ENCODE peak calls at places on chromosomes 16 and 17, in ten cellular contexts. F is fibroblast of the aortic adventitia; Z is activated CD4-positive, alpha-beta T cell treated with anti-CD3 and anti-CD28 coated beads for 24 hours; O is neural crest cell; Q is cardiac septum; M is psoas muscle; I is stimulated activated CD8-positive, alpha-beta memory T cell treated with anti-CD3 and anti-CD28 coated beads, Interleukin-4, amount 100 ng/mL, for 24 hours; V is OCI-LY7; D is GM06990; W is HEK293T. N is an unnamed sample.

GRCh38 chr16:30985401-30986128 is 558 bp downstream of the HSD3B7 start:
- DNase-seq in F (peak; percentile 16), Z (no peak), O (no peak), Q (no peak), M (peak; percentile 72), I (no peak), V (no peak), D (no peak), W (no peak), N (no peak)

GRCh38 chr17:77886387-77886728 is 72.1 kb upstream of the TNRC6C start:
- DNase-seq in F (no peak), Z (no peak), O (no peak), Q (peak; percentile 92), M (peak; percentile 44), I (no peak), V (peak; percentile 48), D (no peak), W (no peak), N (no peak)

GRCh38 chr17:29193146-29193545 is 12.9 kb upstream of the MYO18A start:
- DNase-seq in F (no peak), Z (no peak), O (no peak), Q (no peak), M (no peak), I (no peak), V (no peak), D (no peak), W (no peak), N (no peak)

GRCh38 chr17:17379197-17379991 is 76.2 kb downstream of the NT5M start:
- DNase-seq in F (peak; percentile 73), Z (no peak), O (no peak), Q (no peak), M (no peak), I (no peak), V (no peak), D (no peak), W (no peak), N (no peak)

GRCh38 chr16:57556941-57557541 is 14.6 kb downstream of the ADGRG5 start:
- DNase-seq in F (no peak), Z (no peak), O (no peak), Q (peak; percentile 55), M (no peak), I (no peak), V (no peak), D (no peak), W (no peak), N (no peak)

GRCh38 chr16:57664662-57665025 is 3.5 kb upstream of the ADGRG3 start:
- DNase-seq in F (no peak), Z (no peak), O (no peak), Q (no peak), M (no peak), I (no peak), V (no peak), D (no peak), W (no peak), N (no peak)

GRCh38 chr16:56848056-56848936 is 16.7 kb upstream of the SLC12A3 start:
- DNase-seq in F (peak; percentile 80), Z (no peak), O (no peak), Q (peak; percentile 65), M (peak; percentile 35), I (no peak), V (no peak), D (no peak), W (no peak), N (no peak)

GRCh38 chr16:70800306-70800705 is 652 bp downstream of the VAC14 start:
- DNase-seq in F (no peak), Z (no peak), O (no peak), Q (no peak), M (no peak), I (no peak), V (peak; percentile 26), D (no peak), W (no peak), N (no peak)

GRCh38 chr16:86363057-86363490 is 147.3 kb upstream of the FOXF1 start:
- DNase-seq in F (peak; percentile 96), Z (no peak), O (no peak), Q (no peak), M (no peak), I (no peak), V (no peak), D (no peak), W (no peak), N (no peak)

GRCh38 chr16:3530371-3530914 is 29.6 kb downstream of the CLUAP1 start:
- DNase-seq in F (no peak), Z (no peak), O (no peak), Q (no peak), M (no peak), I (no peak), V (no peak), D (no peak), W (no peak), N (no peak)

GRCh38 chr16:49400611-49401010 is 27.0 kb downstream of the C16orf78 start:
- DNase-seq in F (no peak), Z (no peak), O (no peak), Q (no peak), M (no peak), I (no peak), V (no peak), D (no peak), W (no peak), N (no peak)

GRCh38 chr16:19130852-19131808 is 17.4 kb downstream of the ITPRIPL2 start:
- DNase-seq in F (peak; percentile 58), Z (no peak), O (no peak), Q (peak; percentile 73), M (no peak), I (no peak), V (peak; percentile 37), D (no peak), W (no peak), N (no peak)

GRCh38 chr16:68291227-68291626 is 19.5 kb downstream of the SLC7A6OS start:
- DNase-seq in F (no peak), Z (no peak), O (no peak), Q (no peak), M (no peak), I (no peak), V (no peak), D (no peak), W (no peak), N (no peak)

GRCh38 chr17:8621585-8621984 is 8.9 kb downstream of the MYH10 start:
- DNase-seq in F (peak; percentile 63), Z (no peak), O (no peak), Q (no peak), M (no peak), I (no peak), V (no peak), D (no peak), W (no peak), N (no peak)

GRCh38 chr16:31377210-31377903 is 15.8 kb upstream of the ITGAD start:
- DNase-seq in F (no peak), Z (no peak), O (no peak), Q (no peak), M (no peak), I (no peak), V (no peak), D (no peak), W (no peak), N (no peak)

GRCh38 chr16:56623637-56624036 is 1.9 kb upstream of the MT1E start:
- DNase-seq in F (no peak), Z (no peak), O (no peak), Q (no peak), M (no peak), I (no peak), V (no peak), D (no peak), W (no peak), N (no peak)

GRCh38 chr17:58059141-58059540 is 24.1 kb upstream of the DYNLL2 start:
- DNase-seq in F (no peak), Z (no peak), O (no peak), Q (no peak), M (no peak), I (no peak), V (no peak), D (no peak), W (no peak), N (no peak)

GRCh38 chr16:10614685-10615084 is 34.3 kb upstream of the EMP2 start:
- DNase-seq in F (no peak), Z (no peak), O (no peak), Q (no peak), M (no peak), I (no peak), V (no peak), D (no peak), W (no peak), N (no peak)